ENCODE peak calls at places on chromosomes 6 and 20, in six cellular contexts. One of them, this sample, is unnamed.

GRCh38 chr6:12440981-12441380 is 150.8 kb downstream of the EDN1 start:
- DNase-seq in CD8-positive, alpha-beta memory T cell: no peak
- DNase-seq in cardiac muscle cell: peak; percentile 30
- DNase-seq in left ventricle myocardium inferior: no peak
- DNase-seq in ovary: no peak
- DNase-seq in uterus: no peak
- DNase-seq in this sample: no peak

GRCh38 chr6:151440930-151441329 is 11.0 kb downstream of the RMND1 start:
- DNase-seq in CD8-positive, alpha-beta memory T cell: peak; percentile 25
- DNase-seq in left ventricle myocardium inferior: no peak
- DNase-seq in uterus: no peak
- DNase-seq in cardiac muscle cell: peak; percentile 60
- DNase-seq in ovary: no peak
- DNase-seq in this sample: peak; percentile 22

GRCh38 chr6:169684056-169684455 is 17.8 kb downstream of the WDR27 start:
- DNase-seq in CD8-positive, alpha-beta memory T cell: no peak
- DNase-seq in cardiac muscle cell: no peak
- DNase-seq in left ventricle myocardium inferior: no peak
- DNase-seq in uterus: no peak
- DNase-seq in ovary: no peak
- DNase-seq in this sample: no peak

GRCh38 chr6:132122871-132123270 is 171.7 kb upstream of the CCN2 start:
- DNase-seq in ovary: no peak
- DNase-seq in uterus: no peak
- DNase-seq in CD8-positive, alpha-beta memory T cell: no peak
- DNase-seq in cardiac muscle cell: peak; percentile 30
- DNase-seq in left ventricle myocardium inferior: no peak
- DNase-seq in this sample: no peak

GRCh38 chr6:155325700-155326516 is 11.6 kb upstream of the TFB1M start:
- DNase-seq in uterus: no peak
- DNase-seq in ovary: no peak
- DNase-seq in CD8-positive, alpha-beta memory T cell: no peak
- DNase-seq in left ventricle myocardium inferior: no peak
- DNase-seq in cardiac muscle cell: no peak
- DNase-seq in this sample: no peak

GRCh38 chr6:1607236-1607556 is 2.5 kb upstream of the FOXC1 start:
- DNase-seq in left ventricle myocardium inferior: no peak
- DNase-seq in CD8-positive, alpha-beta memory T cell: no peak
- DNase-seq in uterus: no peak
- DNase-seq in ovary: no peak
- DNase-seq in cardiac muscle cell: no peak
- DNase-seq in this sample: no peak

GRCh38 chr6:137051790-137052472 is 7.2 kb upstream of the IL20RA start:
- DNase-seq in cardiac muscle cell: no peak
- DNase-seq in uterus: no peak
- DNase-seq in left ventricle myocardium inferior: no peak
- DNase-seq in CD8-positive, alpha-beta memory T cell: no peak
- DNase-seq in ovary: no peak
- DNase-seq in this sample: no peak

GRCh38 chr6:7106752-7107577 is 796 bp upstream of the RREB1 start:
- DNase-seq in CD8-positive, alpha-beta memory T cell: peak; percentile 59
- DNase-seq in left ventricle myocardium inferior: peak; percentile 43
- DNase-seq in cardiac muscle cell: no peak
- DNase-seq in uterus: peak; percentile 32
- DNase-seq in ovary: peak; percentile 52
- DNase-seq in this sample: peak; percentile 67

GRCh38 chr6:105108631-105109262 is 71.1 kb downstream of the POPDC3 start:
- DNase-seq in ovary: no peak
- DNase-seq in left ventricle myocardium inferior: no peak
- DNase-seq in uterus: no peak
- DNase-seq in CD8-positive, alpha-beta memory T cell: no peak
- DNase-seq in cardiac muscle cell: no peak
- DNase-seq in this sample: no peak

GRCh38 chr20:55394592-55394991 is 610.7 kb downstream of the CBLN4 start:
- DNase-seq in cardiac muscle cell: no peak
- DNase-seq in left ventricle myocardium inferior: no peak
- DNase-seq in uterus: no peak
- DNase-seq in CD8-positive, alpha-beta memory T cell: no peak
- DNase-seq in ovary: no peak
- DNase-seq in this sample: no peak

GRCh38 chr6:147961473-147962141 is 381.0 kb upstream of the SASH1 start:
- DNase-seq in left ventricle myocardium inferior: no peak
- DNase-seq in CD8-positive, alpha-beta memory T cell: no peak
- DNase-seq in cardiac muscle cell: no peak
- DNase-seq in uterus: no peak
- DNase-seq in ovary: no peak
- DNase-seq in this sample: no peak

GRCh38 chr6:20706293-20707165 is 172.3 kb downstream of the CDKAL1 start:
- DNase-seq in CD8-positive, alpha-beta memory T cell: no peak
- DNase-seq in left ventricle myocardium inferior: no peak
- DNase-seq in ovary: no peak
- DNase-seq in cardiac muscle cell: no peak
- DNase-seq in uterus: no peak
- DNase-seq in this sample: no peak

GRCh38 chr6:88368071-88368787 is 202.1 kb upstream of the CNR1 start:
- DNase-seq in cardiac muscle cell: peak; percentile 81
- DNase-seq in ovary: no peak
- DNase-seq in uterus: no peak
- DNase-seq in CD8-positive, alpha-beta memory T cell: no peak
- DNase-seq in left ventricle myocardium inferior: no peak
- DNase-seq in this sample: no peak

GRCh38 chr6:167573461-167574215 is 248.8 kb downstream of the TTLL2 start:
- DNase-seq in ovary: peak; percentile 64
- DNase-seq in CD8-positive, alpha-beta memory T cell: no peak
- DNase-seq in left ventricle myocardium inferior: no peak
- DNase-seq in cardiac muscle cell: peak; percentile 92
- DNase-seq in uterus: peak; percentile 69
- DNase-seq in this sample: no peak

GRCh38 chr6:69383627-69384026 is 413.2 kb downstream of the LMBRD1 start:
- DNase-seq in left ventricle myocardium inferior: no peak
- DNase-seq in uterus: no peak
- DNase-seq in CD8-positive, alpha-beta memory T cell: no peak
- DNase-seq in ovary: no peak
- DNase-seq in cardiac muscle cell: no peak
- DNase-seq in this sample: no peak

GRCh38 chr6:31665501-31666336 is at the start of gene CSNK2B:
- DNase-seq in cardiac muscle cell: peak; percentile 98
- DNase-seq in uterus: peak; percentile 98
- DNase-seq in left ventricle myocardium inferior: peak; percentile 99
- DNase-seq in ovary: peak; percentile 98
- DNase-seq in CD8-positive, alpha-beta memory T cell: peak; percentile 98
- DNase-seq in this sample: peak; percentile 97

GRCh38 chr6:160510199-160510598 is 153.9 kb downstream of the LPA start:
- DNase-seq in cardiac muscle cell: peak; percentile 49
- DNase-seq in uterus: no peak
- DNase-seq in left ventricle myocardium inferior: no peak
- DNase-seq in CD8-positive, alpha-beta memory T cell: no peak
- DNase-seq in ovary: no peak
- DNase-seq in this sample: no peak

GRCh38 chr20:43492101-43492500 is 15.4 kb upstream of the L3MBTL1 start:
- DNase-seq in left ventricle myocardium inferior: no peak
- DNase-seq in uterus: no peak
- DNase-seq in cardiac muscle cell: no peak
- DNase-seq in ovary: no peak
- DNase-seq in CD8-positive, alpha-beta memory T cell: no peak
- DNase-seq in this sample: no peak

GRCh38 chr6:113203135-113203534 is 654.0 kb upstream of the MARCKS start:
- DNase-seq in uterus: no peak
- DNase-seq in CD8-positive, alpha-beta memory T cell: no peak
- DNase-seq in cardiac muscle cell: no peak
- DNase-seq in left ventricle myocardium inferior: no peak
- DNase-seq in ovary: no peak
- DNase-seq in this sample: no peak

GRCh38 chr6:26125015-26125690 is 37.9 kb downstream of the HFE start:
- DNase-seq in ovary: peak; percentile 36
- DNase-seq in uterus: peak; percentile 32
- DNase-seq in cardiac muscle cell: peak; percentile 15
- DNase-seq in CD8-positive, alpha-beta memory T cell: peak; percentile 22
- DNase-seq in left ventricle myocardium inferior: no peak
- DNase-seq in this sample: peak; percentile 43

GRCh38 chr6:51720327-51720726 is 367.1 kb downstream of the PKHD1 start:
- DNase-seq in cardiac muscle cell: no peak
- DNase-seq in CD8-positive, alpha-beta memory T cell: no peak
- DNase-seq in left ventricle myocardium inferior: no peak
- DNase-seq in ovary: no peak
- DNase-seq in uterus: no peak
- DNase-seq in this sample: no peak

GRCh38 chr6:107540465-107540857 is 50.5 kb downstream of the SOBP start:
- DNase-seq in ovary: no peak
- DNase-seq in left ventricle myocardium inferior: no peak
- DNase-seq in CD8-positive, alpha-beta memory T cell: no peak
- DNase-seq in uterus: no peak
- DNase-seq in cardiac muscle cell: no peak
- DNase-seq in this sample: no peak

GRCh38 chr6:117540670-117541069 is 58.2 kb downstream of the DCBLD1 start:
- DNase-seq in uterus: no peak
- DNase-seq in left ventricle myocardium inferior: no peak
- DNase-seq in ovary: no peak
- DNase-seq in cardiac muscle cell: no peak
- DNase-seq in CD8-positive, alpha-beta memory T cell: no peak
- DNase-seq in this sample: no peak

GRCh38 chr6:125742024-125742423 is 7.4 kb upstream of the HEY2 start:
- DNase-seq in left ventricle myocardium inferior: no peak
- DNase-seq in uterus: no peak
- DNase-seq in CD8-positive, alpha-beta memory T cell: no peak
- DNase-seq in cardiac muscle cell: no peak
- DNase-seq in ovary: no peak
- DNase-seq in this sample: no peak

GRCh38 chr20:846894-847278 is 13.4 kb downstream of the FAM110A start:
- DNase-seq in CD8-positive, alpha-beta memory T cell: peak; percentile 51
- DNase-seq in left ventricle myocardium inferior: no peak
- DNase-seq in ovary: no peak
- DNase-seq in cardiac muscle cell: no peak
- DNase-seq in uterus: no peak
- DNase-seq in this sample: peak; percentile 68

GRCh38 chr6:162684961-162685360 is 42.6 kb downstream of the PRKN start:
- DNase-seq in CD8-positive, alpha-beta memory T cell: no peak
- DNase-seq in left ventricle myocardium inferior: no peak
- DNase-seq in ovary: no peak
- DNase-seq in uterus: no peak
- DNase-seq in cardiac muscle cell: no peak
- DNase-seq in this sample: no peak

GRCh38 chr20:35000922-35001595 is 45.4 kb downstream of the MYH7B start:
- DNase-seq in uterus: no peak
- DNase-seq in cardiac muscle cell: no peak
- DNase-seq in left ventricle myocardium inferior: peak; percentile 12
- DNase-seq in ovary: no peak
- DNase-seq in CD8-positive, alpha-beta memory T cell: no peak
- DNase-seq in this sample: no peak

GRCh38 chr20:53917145-53918009 is 153.0 kb downstream of the BCAS1 start:
- DNase-seq in ovary: peak; percentile 34
- DNase-seq in left ventricle myocardium inferior: peak; percentile 41
- DNase-seq in cardiac muscle cell: peak; percentile 94
- DNase-seq in CD8-positive, alpha-beta memory T cell: no peak
- DNase-seq in uterus: peak; percentile 56
- DNase-seq in this sample: no peak

GRCh38 chr6:21431526-21431925 is 162.0 kb upstream of the SOX4 start:
- DNase-seq in left ventricle myocardium inferior: no peak
- DNase-seq in ovary: no peak
- DNase-seq in cardiac muscle cell: no peak
- DNase-seq in uterus: no peak
- DNase-seq in CD8-positive, alpha-beta memory T cell: no peak
- DNase-seq in this sample: no peak

GRCh38 chr6:37069639-37070038 is 64.2 kb downstream of the FGD2 start:
- DNase-seq in left ventricle myocardium inferior: no peak
- DNase-seq in cardiac muscle cell: no peak
- DNase-seq in uterus: no peak
- DNase-seq in ovary: no peak
- DNase-seq in CD8-positive, alpha-beta memory T cell: no peak
- DNase-seq in this sample: no peak
- H3K4me1 ChIP-seq in left ventricle myocardium inferior: no peaks in the 10 kb centered on the region
- H3K4me1 ChIP-seq in cardiac muscle cell: peaks cover 8% of the 10 kb centered on the region
- H3K4me1 ChIP-seq in uterus: no peaks in the 10 kb centered on the region
- H3K4me1 ChIP-seq in ovary: no peaks in the 10 kb centered on the region
- H3K4me1 ChIP-seq in CD8-positive, alpha-beta memory T cell: peaks cover 13% of the 10 kb centered on the region
- H3K4me1 ChIP-seq in this sample: peaks cover 16% of the 10 kb centered on the region

GRCh38 chr20:64200740-64201139 is 36.5 kb downstream of the MYT1 start:
- DNase-seq in left ventricle myocardium inferior: no peak
- DNase-seq in cardiac muscle cell: no peak
- DNase-seq in CD8-positive, alpha-beta memory T cell: no peak
- DNase-seq in ovary: no peak
- DNase-seq in uterus: no peak
- DNase-seq in this sample: no peak
- H3K27me3 ChIP-seq in left ventricle myocardium inferior: peaks cover 82% of the 10 kb centered on the region
- H3K27me3 ChIP-seq in cardiac muscle cell: no peaks in the 10 kb centered on the region
- H3K27me3 ChIP-seq in CD8-positive, alpha-beta memory T cell: no peaks in the 10 kb centered on the region
- H3K27me3 ChIP-seq in ovary: no peaks in the 10 kb centered on the region
- H3K27me3 ChIP-seq in uterus: no peaks in the 10 kb centered on the region
- H3K27me3 ChIP-seq in this sample: no peaks in the 10 kb centered on the region

DNA sequence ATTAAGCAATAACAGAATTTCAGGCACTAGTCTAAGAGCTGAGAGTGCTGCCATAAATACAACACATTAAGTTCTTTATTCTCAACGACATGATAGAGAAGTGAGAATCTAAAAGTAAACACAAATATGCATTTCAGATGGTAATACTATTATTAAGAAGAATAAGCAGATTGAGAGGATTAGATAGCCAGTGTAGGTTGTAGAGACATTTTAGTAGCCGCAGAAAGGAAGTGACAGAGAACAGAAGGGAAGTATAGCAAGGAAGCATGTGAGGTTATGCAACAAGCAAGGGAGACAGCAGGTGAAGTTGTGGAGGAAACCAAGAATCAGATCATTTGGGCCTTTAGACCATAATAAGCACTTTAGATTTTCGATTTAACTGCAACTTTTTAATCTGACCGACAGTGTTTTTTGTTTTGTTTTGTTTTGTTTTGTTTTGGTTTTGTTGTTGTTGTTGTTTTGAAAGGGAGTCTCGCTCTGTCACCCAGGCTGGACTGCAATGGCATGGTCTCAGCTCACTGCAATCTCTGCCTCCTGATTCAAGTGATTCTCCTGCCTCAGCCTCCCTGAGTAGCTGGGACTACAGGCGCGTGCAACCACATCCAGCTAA is 737.0 kb upstream of the ADGRB3 start:
- DNase-seq in cardiac muscle cell: no peak
- DNase-seq in uterus: no peak
- DNase-seq in left ventricle myocardium inferior: no peak
- DNase-seq in CD8-positive, alpha-beta memory T cell: no peak
- DNase-seq in ovary: no peak
- DNase-seq in this sample: no peak
- H3K4me1 ChIP-seq in cardiac muscle cell: peaks cover 9% of the 10 kb centered on the region
- H3K4me1 ChIP-seq in uterus: no peaks in the 10 kb centered on the region
- H3K4me1 ChIP-seq in left ventricle myocardium inferior: no peaks in the 10 kb centered on the region
- H3K4me1 ChIP-seq in CD8-positive, alpha-beta memory T cell: no peaks in the 10 kb centered on the region
- H3K4me1 ChIP-seq in ovary: no peaks in the 10 kb centered on the region
- H3K4me1 ChIP-seq in this sample: no peaks in the 10 kb centered on the region

GRCh38 chr20:2507875-2508630 is 662 bp downstream of the ZNF343 start:
- DNase-seq in left ventricle myocardium inferior: peak; percentile 25
- DNase-seq in uterus: no peak
- DNase-seq in cardiac muscle cell: peak; percentile 35
- DNase-seq in CD8-positive, alpha-beta memory T cell: no peak
- DNase-seq in ovary: peak; percentile 14
- DNase-seq in this sample: no peak
- H3K27me3 ChIP-seq in left ventricle myocardium inferior: no peaks in the 10 kb centered on the region
- H3K27me3 ChIP-seq in uterus: no peaks in the 10 kb centered on the region
- H3K27me3 ChIP-seq in cardiac muscle cell: peaks cover 27% of the 10 kb centered on the region
- H3K27me3 ChIP-seq in CD8-positive, alpha-beta memory T cell: no peaks in the 10 kb centered on the region
- H3K27me3 ChIP-seq in ovary: no peaks in the 10 kb centered on the region
- H3K27me3 ChIP-seq in this sample: peaks cover 6% of the 10 kb centered on the region

GRCh38 chr20:49278036-49278816 is at the start of gene ZNFX1:
- DNase-seq in left ventricle myocardium inferior: peak; percentile 99
- DNase-seq in cardiac muscle cell: peak; percentile 99
- DNase-seq in uterus: peak; percentile 99
- DNase-seq in ovary: peak; percentile 99
- DNase-seq in CD8-positive, alpha-beta memory T cell: peak; percentile 99
- DNase-seq in this sample: peak; percentile 99
- H3K4me1 ChIP-seq in left ventricle myocardium inferior: peaks cover 87% of the 10 kb centered on the region
- H3K4me1 ChIP-seq in cardiac muscle cell: peaks cover 21% of the 10 kb centered on the region
- H3K4me1 ChIP-seq in uterus: peaks cover 2% of the 10 kb centered on the region
- H3K4me1 ChIP-seq in ovary: peaks cover 15% of the 10 kb centered on the region
- H3K4me1 ChIP-seq in CD8-positive, alpha-beta memory T cell: peaks cover 65% of the 10 kb centered on the region
- H3K4me1 ChIP-seq in this sample: peaks cover 70% of the 10 kb centered on the region